ENCODE peak calls at places on chromosomes 11 and 22, in ten cellular contexts. Y is fibroblast of lung, U is heart left ventricle, C is sigmoid colon, P is K562, S is HL-60, J is cardiac muscle cell, L is Panc1, H is neural progenitor cell, Q is IMR-90. E is an unnamed sample.

GRCh38 chr22:22940961-22941605 is 53.5 kb downstream of the IGLL5 start:
- DNase-seq in Y (no peak), U (no peak), C (peak; percentile 59), P (no peak), S (no peak), J (no peak), L (no peak), H (no peak), Q (no peak), E (no peak)

GRCh38 chr11:47572715-47573255 is 6.0 kb downstream of the KBTBD4 start:
- DNase-seq in Y (no peak), U (no peak), C (no peak), P (peak; percentile 15), S (no peak), J (no peak), L (no peak), H (no peak), Q (no peak), E (no peak)

GRCh38 chr11:65720237-65720934 is at the start of gene RNASEH2C:
- DNase-seq in Y (peak; percentile 84), U (peak; percentile 87), C (peak; percentile 91), P (peak; percentile 86), S (peak; percentile 75), J (peak; percentile 93), L (peak; percentile 58), H (peak; percentile 94), Q (peak; percentile 80), E (peak; percentile 72)

GRCh38 chr11:57792870-57793269 is 31.3 kb downstream of the CTNND1 start:
- DNase-seq in Y (no peak), U (no peak), C (no peak), P (no peak), S (no peak), J (no peak), L (no peak), H (no peak), Q (no peak), E (no peak)

GRCh38 chr22:24089951-24090350 is 78.8 kb downstream of the CABIN1 start:
- DNase-seq in Y (no peak), U (peak; percentile 11), C (peak; percentile 49), P (no peak), S (no peak), J (no peak), L (no peak), H (no peak), Q (no peak), E (no peak)

GRCh38 chr11:116687458-116688201 is 85.2 kb downstream of the BUD13 start:
- DNase-seq in Y (no peak), U (no peak), C (peak; percentile 48), P (no peak), S (no peak), J (no peak), L (no peak), H (peak; percentile 81), Q (no peak), E (no peak)

GRCh38 chr11:130162733-130163132 is 3.2 kb downstream of the ST14 start:
- DNase-seq in Y (peak; percentile 63), U (no peak), C (no peak), P (no peak), S (peak; percentile 90), J (peak; percentile 48), L (no peak), H (no peak), Q (no peak), E (no peak)

GRCh38 chr22:25661067-25661466 is 80.9 kb upstream of the MYO18B start:
- DNase-seq in Y (peak; percentile 60), U (no peak), C (no peak), P (no peak), S (no peak), J (no peak), L (no peak), H (no peak), Q (no peak), E (no peak)

GRCh38 chr11:40606800-40607199 is 852.7 kb downstream of the LRRC4C start:
- DNase-seq in Y (no peak), U (no peak), C (no peak), P (no peak), S (no peak), J (no peak), L (no peak), H (no peak), Q (no peak), E (no peak)
- H3K27ac ChIP-seq in Y (no peak overlapping the region), U (no peak overlapping the region), C (no peak overlapping the region), P (no peak overlapping the region), S (no peak overlapping the region), J (no peak overlapping the region), L (no peak overlapping the region), H (no peak overlapping the region), Q (no peak overlapping the region), E (no peak overlapping the region)

GRCh38 chr11:102791271-102792036 is 6.5 kb downstream of the MMP1 start:
- DNase-seq in Y (no peak), U (no peak), C (no peak), P (no peak), S (no peak), J (peak; percentile 11), L (no peak), H (no peak), Q (peak; percentile 57), E (no peak)

GRCh38 chr11:102792604-102793003 is 5.4 kb downstream of the MMP1 start:
- DNase-seq in Y (no peak), U (no peak), C (no peak), P (no peak), S (no peak), J (no peak), L (no peak), H (no peak), Q (no peak), E (no peak)

GRCh38 chr11:102793677-102794290 is 4.2 kb downstream of the MMP1 start:
- DNase-seq in Y (no peak), U (no peak), C (no peak), P (no peak), S (no peak), J (no peak), L (no peak), H (no peak), Q (no peak), E (no peak)

GRCh38 chr11:102798012-102798746 is at the start of gene MMP1:
- DNase-seq in Y (peak; percentile 72), U (no peak), C (no peak), P (no peak), S (no peak), J (no peak), L (no peak), H (no peak), Q (peak; percentile 90), E (no peak)

DNA sequence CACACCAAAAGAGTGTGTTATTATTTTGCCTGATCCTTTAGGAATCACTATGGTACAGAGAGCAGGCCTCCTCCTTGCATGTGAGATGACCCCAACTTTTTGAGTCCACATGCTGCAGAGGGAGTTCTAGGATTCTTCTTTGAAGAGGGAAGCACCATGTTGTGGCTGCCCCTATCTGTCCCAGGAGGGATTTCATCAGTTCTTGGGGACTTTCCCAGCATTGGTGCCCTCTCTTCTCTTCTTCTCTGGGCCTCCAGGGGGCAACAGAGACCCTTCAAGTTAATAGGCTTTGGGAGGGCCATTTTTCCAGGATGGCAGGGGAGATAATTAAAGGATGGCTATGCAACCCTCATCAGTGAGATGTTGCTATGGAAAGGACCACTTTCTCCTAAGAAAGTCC is 3.6 kb downstream of the MMP1 start:
- DNase-seq in Y (no peak), U (no peak), C (no peak), P (peak; percentile 20), S (no peak), J (peak; percentile 19), L (no peak), H (peak; percentile 65), Q (peak; percentile 50), E (no peak)
- TF ChIP-seq CTCF in Y (peak; percentile 34), U (peak; percentile 8), C (no peak), P (peak; percentile 46), S (no peak), J (peak; percentile 44), L (peak; percentile 68), H (peak; percentile 61), Q (peak; percentile 54), E (no peak)

GRCh38 chr11:133081020-133081419 is 451.3 kb downstream of the OPCML start:
- DNase-seq in Y (no peak), U (no peak), C (no peak), P (no peak), S (no peak), J (no peak), L (no peak), H (peak; percentile 30), Q (no peak), E (no peak)

GRCh38 chr11:133086518-133086917 is 445.8 kb downstream of the OPCML start:
- DNase-seq in Y (no peak), U (no peak), C (no peak), P (no peak), S (no peak), J (no peak), L (no peak), H (no peak), Q (no peak), E (no peak)

GRCh38 chr11:133082453-133082781 is 449.9 kb downstream of the OPCML start:
- DNase-seq in Y (no peak), U (no peak), C (peak; percentile 77), P (no peak), S (no peak), J (no peak), L (no peak), H (peak; percentile 68), Q (no peak), E (no peak)

GRCh38 chr11:133081730-133082452 is 450.4 kb downstream of the OPCML start:
- DNase-seq in Y (no peak), U (no peak), C (no peak), P (no peak), S (no peak), J (peak; percentile 9), L (no peak), H (peak; percentile 39), Q (no peak), E (no peak)

DNA sequence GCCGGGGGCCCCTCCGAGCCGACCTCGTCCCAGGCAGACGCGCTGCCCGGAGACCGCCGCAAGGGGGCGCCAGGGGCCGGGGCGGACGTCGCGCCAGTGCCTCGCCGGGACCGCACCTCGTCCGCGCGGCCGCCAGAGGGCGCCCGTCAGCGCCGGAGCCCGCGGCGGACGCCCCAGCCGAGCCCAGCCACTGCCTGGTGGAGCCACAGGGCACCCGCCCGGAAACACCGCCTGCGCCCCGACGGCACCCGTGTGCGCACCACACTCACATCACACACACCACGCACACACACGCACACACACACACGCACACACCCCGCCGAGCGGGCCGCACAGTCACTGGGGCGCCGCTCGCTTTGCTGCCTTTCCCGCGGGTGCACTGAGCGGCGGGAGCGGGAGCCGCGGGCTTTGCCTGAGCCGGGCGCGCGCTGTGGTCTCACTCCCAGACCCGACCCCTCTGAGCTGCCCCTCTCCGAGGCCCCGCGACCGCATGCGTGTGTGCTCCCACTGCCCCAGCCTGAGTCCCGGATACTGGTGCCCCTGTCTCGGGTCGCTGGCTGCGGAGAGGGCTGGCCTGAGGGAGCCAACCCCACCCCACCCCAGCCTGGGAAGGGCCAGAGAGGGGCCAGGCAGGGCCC is 449.3 kb downstream of the OPCML start:
- DNase-seq in Y (peak; percentile 35), U (peak; percentile 57), C (no peak), P (peak; percentile 81), S (peak; percentile 27), J (peak; percentile 83), L (no peak), H (peak; percentile 89), Q (peak; percentile 17), E (peak; percentile 12)
- H3K4me3 ChIP-seq in Y (peak overlapping the region; percentile 14), U (peak overlapping the region; percentile 47), C (peak overlapping the region; percentile 21), P (no peak overlapping the region), S (peak overlapping the region; percentile 20), J (peak overlapping the region; percentile 40), L (no peak overlapping the region), H (peak overlapping the region; percentile 60), Q (peak overlapping the region; percentile 55), E (no peak overlapping the region)

DNA sequence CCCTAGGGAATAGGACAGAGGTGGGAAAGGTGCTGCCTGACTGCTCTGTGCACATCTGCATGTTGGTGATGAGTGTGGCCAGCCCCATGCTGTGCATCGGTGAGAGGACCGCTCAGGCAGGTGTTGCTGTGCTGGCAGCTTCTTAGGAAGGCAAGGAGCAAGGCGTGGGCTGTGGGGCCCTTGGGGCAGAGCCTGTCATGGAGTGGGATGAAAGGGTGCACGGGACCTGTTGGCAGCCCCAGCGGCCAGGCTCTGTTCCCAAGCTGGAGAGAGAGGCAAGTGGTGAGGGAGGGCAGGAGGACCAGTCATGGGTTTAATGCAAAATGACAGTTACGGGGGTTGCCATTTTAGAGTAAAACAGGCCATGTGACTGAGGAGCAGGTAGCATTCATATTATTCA is 78.3 kb downstream of the ZBTB16 start:
- DNase-seq in Y (no peak), U (no peak), C (peak; percentile 63), P (no peak), S (no peak), J (no peak), L (no peak), H (no peak), Q (no peak), E (no peak)
- H3K27ac ChIP-seq in Y (no peak overlapping the region), U (peak overlapping the region; percentile 70), C (peak overlapping the region; percentile 10), P (no peak overlapping the region), S (no peak overlapping the region), J (no peak overlapping the region), L (no peak overlapping the region), H (no peak overlapping the region), Q (no peak overlapping the region), E (no peak overlapping the region)